ENCODE peak calls at places on chromosomes 5 and 9, in eight cellular contexts. M, A, U, B, Q, W, L and H are unnamed samples.

GRCh38 chr9:3080951-3081350 is 237.1 kb upstream of the PUM3 start:
- DNase-seq in B (no peak), A (no peak), L (no peak), U (no peak), Q (no peak), M (no peak), W (no peak), H (no peak)

GRCh38 chr9:114965565-114965964 is 35.2 kb upstream of the TNFSF8 start:
- DNase-seq in W (no peak), L (no peak), Q (no peak), U (no peak), M (no peak), B (no peak), A (no peak), H (no peak)

GRCh38 chr9:22118810-22119479 is 109.8 kb upstream of the CDKN2B start:
- DNase-seq in Q (no peak), L (no peak), B (no peak), U (no peak), A (no peak), W (no peak), M (no peak), H (no peak)

GRCh38 chr9:89236955-89237573 is 58.4 kb upstream of the SHC3 start:
- DNase-seq in U (no peak), B (no peak), A (no peak), Q (no peak), M (no peak), L (no peak), W (no peak), H (no peak)

GRCh38 chr5:56543431-56544385 is 271.6 kb upstream of the MAP3K1 start:
- DNase-seq in B (peak), M (no peak), Q (no peak), U (peak), L (no peak), W (peak), A (no peak), H (no peak)

GRCh38 chr5:55421074-55421529 is 113.3 kb downstream of the MTREX start:
- DNase-seq in U (no peak), A (no peak), B (no peak), L (no peak), Q (no peak), W (peak), M (no peak), H (no peak)

GRCh38 chr5:102910240-102911226 is 155.4 kb downstream of the PAM start:
- DNase-seq in B (peak), M (no peak), L (no peak), W (peak), U (peak), A (no peak), Q (no peak), H (no peak)

GRCh38 chr5:7396169-7397004 is 449 bp downstream of the ADCY2 start:
- DNase-seq in L (no peak), U (peak), B (no peak), Q (peak), W (peak), A (no peak), M (no peak), H (no peak)

DNA sequence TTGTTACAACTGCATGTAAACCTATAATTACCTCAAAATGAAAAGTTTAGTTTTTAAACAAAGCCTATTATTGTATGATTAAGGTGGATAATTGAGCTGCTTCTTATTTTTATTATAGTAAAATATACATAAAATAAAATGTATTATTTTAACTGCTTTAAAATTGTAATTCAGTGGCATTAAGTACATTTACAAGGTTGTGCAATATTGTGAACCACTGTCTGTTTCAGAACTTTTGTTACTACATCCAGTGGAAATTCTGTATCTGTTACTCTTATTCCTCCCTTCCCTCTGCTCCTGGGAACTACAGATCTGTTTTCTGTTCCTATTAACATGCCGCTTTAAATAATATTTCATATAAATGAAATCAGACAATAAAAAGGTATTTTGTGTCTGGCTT is 37.1 kb downstream of the ITGA1 start:
- DNase-seq in B (no peak), U (no peak), Q (no peak), L (no peak), A (no peak), M (no peak), W (no peak), H (no peak)
- H3K27ac ChIP-seq in B (no peak), U (no peak), Q (no peak), L (no peak), A (no peak), M (no peak), W (no peak), H (no peak)

GRCh38 chr9:12777149-12778010 is 2.6 kb downstream of the LURAP1L start:
- DNase-seq in B (no peak), U (no peak), L (no peak), A (no peak), M (no peak), Q (no peak), W (peak), H (no peak)
- H3K27ac ChIP-seq in B (no peak), U (no peak), L (peak), A (no peak), M (no peak), Q (no peak), W (peak), H (peak)

GRCh38 chr5:168290902-168291280 is 554 bp upstream of the WWC1 start:
- DNase-seq in M (no peak), U (no peak), W (no peak), Q (no peak), A (no peak), L (no peak), B (no peak), H (no peak)
- H3K27ac ChIP-seq in M (no peak), U (no peak), W (no peak), Q (no peak), A (no peak), L (no peak), B (no peak), H (no peak)

GRCh38 chr5:140221697-140222223 is 46.8 kb downstream of the CYSTM1 start:
- DNase-seq in L (peak), Q (no peak), U (peak), B (peak), A (no peak), M (no peak), W (peak), H (peak)
- H3K27ac ChIP-seq in L (peak), Q (no peak), U (peak), B (peak), A (no peak), M (no peak), W (peak), H (peak)

DNA sequence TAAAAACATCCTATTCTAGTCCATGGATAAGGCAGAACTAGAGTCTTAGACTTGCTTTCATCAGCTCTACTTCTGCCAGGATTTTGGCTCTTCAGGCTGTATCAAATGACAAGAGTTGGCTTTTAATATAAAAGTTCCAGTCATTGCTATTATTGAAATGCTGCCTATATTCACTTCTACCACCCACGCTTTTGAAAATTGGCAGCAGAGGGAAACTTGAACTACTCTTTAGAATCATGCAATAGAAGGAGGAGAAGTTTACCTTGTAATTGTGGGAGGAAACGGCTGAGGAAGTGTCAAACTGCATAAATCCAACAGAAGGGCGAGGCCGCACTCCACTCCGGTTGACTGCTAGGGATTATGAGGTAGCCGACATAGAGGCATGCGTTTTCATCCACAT is 122.6 kb upstream of the BASP1 start:
- DNase-seq in Q (no peak), B (no peak), U (no peak), W (peak), L (no peak), M (no peak), A (no peak), H (no peak)
- H3K27ac ChIP-seq in Q (no peak), B (no peak), U (no peak), W (no peak), L (no peak), M (no peak), A (no peak), H (no peak)

GRCh38 chr9:33714989-33715388 is 80.4 kb upstream of the PRSS3 start:
- DNase-seq in M (no peak), A (no peak), W (no peak), Q (no peak), B (no peak), L (no peak), U (no peak), H (no peak)
- H3K27ac ChIP-seq in M (no peak), A (no peak), W (no peak), Q (no peak), B (no peak), L (no peak), U (no peak), H (no peak)

DNA sequence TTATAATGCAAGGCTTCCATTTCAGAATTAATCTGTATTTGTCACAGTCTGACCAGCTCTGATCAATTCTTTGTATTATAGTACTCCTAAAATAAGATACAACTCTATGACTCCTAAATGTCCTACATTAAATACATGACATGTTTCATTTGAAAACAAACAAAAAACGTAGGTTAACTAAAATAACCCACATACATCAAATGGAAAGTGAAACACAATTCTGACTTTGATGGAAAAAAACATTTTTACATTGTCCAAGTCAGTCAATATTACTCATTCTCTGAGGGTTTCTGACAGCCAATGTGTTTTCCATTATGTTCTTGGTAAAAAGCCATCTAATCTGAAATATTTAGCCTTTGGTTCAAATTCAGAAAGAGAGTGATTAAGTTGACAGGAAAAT is 8.7 kb downstream of the HMGCS1 start:
- DNase-seq in M (no peak), Q (no peak), U (no peak), B (no peak), L (no peak), A (no peak), W (peak), H (no peak)
- H3K27ac ChIP-seq in M (no peak), Q (no peak), U (peak), B (no peak), L (no peak), A (peak), W (no peak), H (no peak)

GRCh38 chr5:150162142-150162513 is 4.5 kb upstream of the CDX1 start:
- DNase-seq in M (no peak), U (no peak), B (no peak), W (no peak), Q (no peak), A (no peak), L (no peak), H (no peak)
- H3K27ac ChIP-seq in M (no peak), U (peak), B (no peak), W (no peak), Q (no peak), A (no peak), L (peak), H (no peak)

GRCh38 chr9:129994947-129995346 is 48.0 kb downstream of the FNBP1 start:
- DNase-seq in B (no peak), U (no peak), Q (no peak), M (no peak), A (no peak), W (peak), L (no peak), H (no peak)
- H3K27ac ChIP-seq in B (no peak), U (no peak), Q (peak), M (no peak), A (peak), W (peak), L (no peak), H (no peak)